ENCODE peak calls at places on chromosomes 13 and 19, in ten cellular contexts. M is BE2C, F is PC-9, U is pancreas, D is breast epithelium, A is ascending aorta, V is mucosa of descending colon, O is endodermal cell, J is thoracic aorta, G is left ventricle myocardium inferior. W is an unnamed sample.
A peak's percentile ranks its signal among the peaks of the same experiment; 100 is the strongest.

GRCh38 chr13:113639661-113640262 is 18.2 kb downstream of the ATP4B start:
- DNase-seq in M (peak; percentile 11), F (no peak), U (peak; percentile 43), D (peak; percentile 30), A (peak; percentile 24), V (no peak), O (peak; percentile 35), J (no peak), G (peak; percentile 35), W (no peak)

GRCh38 chr13:89982406-89983085 is 1364.9 kb upstream of the MIR17HG start:
- DNase-seq in M (no peak), F (no peak), U (no peak), D (no peak), A (no peak), V (no peak), O (no peak), J (no peak), G (no peak), W (no peak)

GRCh38 chr19:39927524-39928356 is 6.7 kb downstream of the FCGBP start:
- DNase-seq in M (no peak), F (no peak), U (no peak), D (no peak), A (no peak), V (no peak), O (no peak), J (no peak), G (no peak), W (no peak)

GRCh38 chr13:72166102-72166660 is 299.2 kb upstream of the DACH1 start:
- DNase-seq in M (no peak), F (no peak), U (no peak), D (no peak), A (no peak), V (no peak), O (no peak), J (no peak), G (no peak), W (no peak)

GRCh38 chr13:109773276-109773675 is 13.1 kb downstream of the IRS2 start:
- DNase-seq in M (no peak), F (peak; percentile 85), U (no peak), D (no peak), A (no peak), V (no peak), O (no peak), J (no peak), G (no peak), W (no peak)

GRCh38 chr19:31418692-31419430 is 69.6 kb upstream of the TSHZ3 start:
- DNase-seq in M (no peak), F (no peak), U (no peak), D (no peak), A (no peak), V (no peak), O (peak; percentile 91), J (no peak), G (no peak), W (no peak)

GRCh38 chr19:31110331-31110730 is 238.9 kb downstream of the TSHZ3 start:
- DNase-seq in M (no peak), F (no peak), U (no peak), D (no peak), A (no peak), V (no peak), O (peak; percentile 75), J (no peak), G (no peak), W (no peak)

GRCh38 chr13:37868691-37869505 is 674 bp downstream of the TRPC4 start:
- DNase-seq in M (no peak), F (no peak), U (no peak), D (no peak), A (no peak), V (no peak), O (peak; percentile 76), J (no peak), G (no peak), W (no peak)

GRCh38 chr19:45477713-45478453 is 10.1 kb downstream of the FOSB start:
- DNase-seq in M (no peak), F (peak; percentile 92), U (no peak), D (no peak), A (no peak), V (no peak), O (no peak), J (no peak), G (no peak), W (no peak)

GRCh38 chr19:38223119-38223523 is 901 bp downstream of the DPF1 start:
- DNase-seq in M (no peak), F (no peak), U (no peak), D (no peak), A (no peak), V (no peak), O (no peak), J (no peak), G (no peak), W (no peak)

GRCh38 chr19:3034845-3035541 is 5.9 kb upstream of the TLE2 start:
- DNase-seq in M (peak; percentile 34), F (no peak), U (no peak), D (peak; percentile 67), A (no peak), V (peak; percentile 61), O (no peak), J (no peak), G (no peak), W (no peak)

GRCh38 chr19:29337029-29337428 is 124.1 kb upstream of the UQCRFS1 start:
- DNase-seq in M (no peak), F (no peak), U (no peak), D (no peak), A (no peak), V (no peak), O (no peak), J (no peak), G (no peak), W (no peak)

GRCh38 chr13:25249001-25249543 is 38.2 kb downstream of the MTMR6 start:
- DNase-seq in M (no peak), F (no peak), U (no peak), D (no peak), A (no peak), V (no peak), O (peak; percentile 56), J (no peak), G (no peak), W (no peak)

GRCh38 chr19:50380767-50381166 is 3.4 kb upstream of the POLD1 start:
- DNase-seq in M (peak; percentile 11), F (no peak), U (no peak), D (no peak), A (no peak), V (no peak), O (no peak), J (no peak), G (no peak), W (no peak)
- H3K36me3 ChIP-seq in M (peaks cover 33% of the 10 kb centered on the region), F (peaks cover 28% of the 10 kb centered on the region), U (peaks cover 52% of the 10 kb centered on the region), D (peaks cover 8% of the 10 kb centered on the region), A (peaks cover 51% of the 10 kb centered on the region), V (peaks cover 9% of the 10 kb centered on the region), O (peaks cover 37% of the 10 kb centered on the region), J (peaks cover 48% of the 10 kb centered on the region), G (peaks cover 53% of the 10 kb centered on the region), W (peaks cover 44% of the 10 kb centered on the region)

DNA sequence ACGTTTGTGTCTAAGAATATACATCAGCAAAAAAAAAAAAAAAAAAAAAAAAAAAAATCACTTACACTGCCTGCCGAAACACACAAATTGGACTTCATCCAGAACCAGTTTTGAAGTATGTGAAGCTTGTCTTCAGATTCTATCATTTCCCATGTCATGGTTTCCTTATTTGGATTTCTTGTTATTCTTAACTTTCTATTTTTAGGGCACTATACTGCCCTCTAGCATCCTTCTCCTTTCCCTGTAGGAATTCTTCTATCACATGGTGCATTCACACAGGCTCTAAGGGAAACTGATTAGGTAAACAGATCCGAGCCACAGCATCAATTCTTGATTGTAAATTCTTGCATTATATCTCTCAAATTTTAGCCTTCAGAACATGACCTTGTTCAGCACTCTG is 1507.5 kb downstream of the OLFM4 start:
- DNase-seq in M (no peak), F (no peak), U (no peak), D (no peak), A (no peak), V (no peak), O (no peak), J (no peak), G (no peak), W (no peak)
- TF ChIP-seq CTCF in M (peak; percentile 22), F (peak; percentile 54), U (no peak), D (no peak), A (no peak), V (no peak), O (peak; percentile 78), J (no peak), G (peak; percentile 19), W (peak; percentile 17)

GRCh38 chr13:31862828-31863227 is 123.5 kb downstream of the RXFP2 start:
- DNase-seq in M (no peak), F (no peak), U (no peak), D (no peak), A (no peak), V (no peak), O (no peak), J (no peak), G (no peak), W (no peak)
- H3K4me1 ChIP-seq in M (peaks cover 45% of the 10 kb centered on the region), F (no peaks in the 10 kb centered on the region), U (no peaks in the 10 kb centered on the region), D (no peaks in the 10 kb centered on the region), A (no peaks in the 10 kb centered on the region), V (no peaks in the 10 kb centered on the region), O (no peaks in the 10 kb centered on the region), J (peaks cover 18% of the 10 kb centered on the region), G (peaks cover 73% of the 10 kb centered on the region), W (no peaks in the 10 kb centered on the region)

GRCh38 chr19:49988433-49988832 is 27.5 kb upstream of the SIGLEC11 start:
- DNase-seq in M (no peak), F (no peak), U (no peak), D (no peak), A (no peak), V (no peak), O (no peak), J (no peak), G (no peak), W (no peak)
- H3K36me3 ChIP-seq in M (no peaks in the 10 kb centered on the region), F (peaks cover 7% of the 10 kb centered on the region), U (peaks cover 24% of the 10 kb centered on the region), D (no peaks in the 10 kb centered on the region), A (peaks cover 59% of the 10 kb centered on the region), V (no peaks in the 10 kb centered on the region), O (peaks cover 30% of the 10 kb centered on the region), J (peaks cover 75% of the 10 kb centered on the region), G (peaks cover 92% of the 10 kb centered on the region), W (no peaks in the 10 kb centered on the region)

GRCh38 chr13:20093946-20094345 is 66.9 kb downstream of the GJA3 start:
- DNase-seq in M (no peak), F (no peak), U (no peak), D (no peak), A (no peak), V (peak; percentile 14), O (no peak), J (no peak), G (no peak), W (no peak)

DNA sequence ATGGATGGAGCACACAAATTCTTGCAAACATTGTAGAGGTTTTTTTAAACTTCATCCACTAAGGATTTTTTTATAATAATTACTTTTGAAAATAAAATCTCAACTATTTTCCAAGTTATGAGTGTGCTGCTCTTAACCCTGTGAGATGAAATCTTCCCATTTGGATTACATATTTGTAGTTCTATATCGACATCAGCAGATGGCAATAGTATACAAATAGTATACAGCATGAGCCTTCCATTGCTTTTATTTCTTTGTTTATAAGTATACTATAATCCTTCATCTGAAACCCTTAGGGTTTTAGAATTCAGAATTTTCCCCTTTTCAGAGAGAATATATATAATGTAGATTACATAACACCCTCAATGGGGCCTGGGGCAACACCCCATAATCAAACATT is 70.5 kb downstream of the GJA3 start:
- DNase-seq in M (no peak), F (no peak), U (no peak), D (no peak), A (no peak), V (no peak), O (no peak), J (no peak), G (no peak), W (no peak)
- TF ChIP-seq CTCF in M (peak; percentile 30), F (peak; percentile 49), U (no peak), D (no peak), A (peak; percentile 15), V (no peak), O (no peak), J (no peak), G (peak; percentile 25), W (peak; percentile 25)